ENCODE peak calls at places on chromosomes 3 and 15, in six cellular contexts. One of them, this sample, is unnamed.

GRCh38 chr15:69861331-69862171 is 236.2 kb downstream of the TLE3 start:
- DNase-seq in heart left ventricle: no peak
- DNase-seq in tibial nerve: no peak
- DNase-seq in H1: no peak
- DNase-seq in adrenal gland: no peak
- DNase-seq in stomach: no peak
- DNase-seq in this sample: no peak

GRCh38 chr15:56273724-56274123 is 30.0 kb upstream of the RFX7 start:
- DNase-seq in heart left ventricle: no peak
- DNase-seq in tibial nerve: no peak
- DNase-seq in H1: no peak
- DNase-seq in adrenal gland: no peak
- DNase-seq in stomach: no peak
- DNase-seq in this sample: no peak

GRCh38 chr3:153881201-153881600 is 240.0 kb upstream of the ARHGEF26 start:
- DNase-seq in heart left ventricle: no peak
- DNase-seq in tibial nerve: no peak
- DNase-seq in H1: no peak
- DNase-seq in adrenal gland: no peak
- DNase-seq in stomach: no peak
- DNase-seq in this sample: no peak

GRCh38 chr3:110969229-110970211 is 102.1 kb upstream of the NECTIN3 start:
- DNase-seq in heart left ventricle: no peak
- DNase-seq in tibial nerve: no peak
- DNase-seq in H1: no peak
- DNase-seq in adrenal gland: no peak
- DNase-seq in stomach: no peak
- DNase-seq in this sample: no peak

GRCh38 chr3:49593046-49593445 is 38.8 kb downstream of the BSN start:
- DNase-seq in heart left ventricle: no peak
- DNase-seq in tibial nerve: no peak
- DNase-seq in H1: no peak
- DNase-seq in adrenal gland: no peak
- DNase-seq in stomach: no peak
- DNase-seq in this sample: no peak

GRCh38 chr3:196600359-196600758 is 31.9 kb downstream of the FBXO45 start:
- DNase-seq in heart left ventricle: no peak
- DNase-seq in tibial nerve: no peak
- DNase-seq in H1: peak
- DNase-seq in adrenal gland: no peak
- DNase-seq in stomach: no peak
- DNase-seq in this sample: no peak

GRCh38 chr15:22257668-22258401 is 177.5 kb downstream of the OR4M2 start:
- DNase-seq in heart left ventricle: no peak
- DNase-seq in tibial nerve: no peak
- DNase-seq in H1: no peak
- DNase-seq in adrenal gland: no peak
- DNase-seq in stomach: no peak
- DNase-seq in this sample: no peak

GRCh38 chr3:140296796-140297352 is 361.9 kb downstream of the CLSTN2 start:
- DNase-seq in heart left ventricle: no peak
- DNase-seq in tibial nerve: no peak
- DNase-seq in H1: no peak
- DNase-seq in adrenal gland: no peak
- DNase-seq in stomach: no peak
- DNase-seq in this sample: no peak

GRCh38 chr3:177973241-177973840 is 562.9 kb upstream of the KCNMB2 start:
- DNase-seq in heart left ventricle: no peak
- DNase-seq in tibial nerve: no peak
- DNase-seq in H1: no peak
- DNase-seq in adrenal gland: no peak
- DNase-seq in stomach: no peak
- DNase-seq in this sample: no peak

GRCh38 chr3:51408021-51408420 is 16.9 kb downstream of the RBM15B start:
- DNase-seq in heart left ventricle: no peak
- DNase-seq in tibial nerve: no peak
- DNase-seq in H1: no peak
- DNase-seq in adrenal gland: no peak
- DNase-seq in stomach: no peak
- DNase-seq in this sample: no peak

GRCh38 chr15:92625297-92625980 is 30.1 kb downstream of the FAM174B start:
- DNase-seq in heart left ventricle: no peak
- DNase-seq in tibial nerve: no peak
- DNase-seq in H1: no peak
- DNase-seq in adrenal gland: no peak
- DNase-seq in stomach: no peak
- DNase-seq in this sample: no peak

GRCh38 chr3:197809356-197810020 is 18.4 kb downstream of the LRCH3 start:
- DNase-seq in heart left ventricle: no peak
- DNase-seq in tibial nerve: no peak
- DNase-seq in H1: no peak
- DNase-seq in adrenal gland: no peak
- DNase-seq in stomach: no peak
- DNase-seq in this sample: no peak

GRCh38 chr3:46703013-46703520 is 1.9 kb downstream of the TMIE start:
- DNase-seq in heart left ventricle: no peak
- DNase-seq in tibial nerve: no peak
- DNase-seq in H1: no peak
- DNase-seq in adrenal gland: no peak
- DNase-seq in stomach: no peak
- DNase-seq in this sample: no peak

GRCh38 chr3:101461451-101461850 is 51.6 kb downstream of the SENP7 start:
- DNase-seq in heart left ventricle: no peak
- DNase-seq in tibial nerve: no peak
- DNase-seq in H1: no peak
- DNase-seq in adrenal gland: no peak
- DNase-seq in stomach: no peak
- DNase-seq in this sample: no peak

GRCh38 chr3:101464235-101464634 is 48.8 kb downstream of the SENP7 start:
- DNase-seq in heart left ventricle: no peak
- DNase-seq in tibial nerve: no peak
- DNase-seq in H1: no peak
- DNase-seq in adrenal gland: no peak
- DNase-seq in stomach: no peak
- DNase-seq in this sample: no peak

GRCh38 chr3:101466465-101467309 is 46.3 kb downstream of the SENP7 start:
- DNase-seq in heart left ventricle: no peak
- DNase-seq in tibial nerve: no peak
- DNase-seq in H1: peak
- DNase-seq in adrenal gland: peak
- DNase-seq in stomach: peak
- DNase-seq in this sample: peak
- TF ChIP-seq POLR2A in heart left ventricle: no peak
- TF ChIP-seq POLR2A in tibial nerve: no peak
- TF ChIP-seq POLR2A in H1: no peak
- TF ChIP-seq POLR2A in adrenal gland: peak
- TF ChIP-seq POLR2A in stomach: no peak
- TF ChIP-seq POLR2A in this sample: no peak

DNA sequence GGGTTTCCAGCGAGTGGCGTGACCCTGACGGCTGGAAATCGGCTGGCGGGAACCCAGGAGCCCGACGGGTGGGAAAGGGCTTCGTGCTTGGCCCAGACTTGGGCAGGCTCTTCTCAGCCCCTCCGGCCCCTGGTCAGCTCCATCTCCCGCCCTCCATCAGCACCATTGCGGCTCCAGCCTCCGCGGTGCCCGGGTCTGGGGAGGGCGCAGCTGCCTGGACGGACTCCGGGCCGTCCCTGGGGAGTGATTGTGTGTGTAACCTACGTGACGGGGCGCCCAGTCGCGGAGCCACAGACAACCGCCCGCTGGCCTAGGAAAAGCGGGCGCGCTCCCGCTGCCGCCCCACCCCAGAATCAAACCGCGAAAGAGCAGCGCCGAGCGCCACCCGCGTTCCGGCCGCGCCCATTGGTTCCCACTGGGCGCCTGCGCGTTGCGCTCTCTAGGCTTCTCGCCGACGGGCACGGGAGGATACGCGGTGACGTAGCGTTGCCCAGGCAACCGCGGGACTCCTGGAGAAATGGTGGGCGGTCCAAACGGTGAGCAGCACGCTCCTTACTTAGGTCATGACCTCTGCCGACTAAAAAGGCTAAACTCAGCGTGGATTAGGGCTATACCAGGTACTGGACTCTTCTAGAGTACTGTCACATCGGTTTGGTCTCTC is at the start of gene CFAP20DC:
- DNase-seq in heart left ventricle: peak
- DNase-seq in tibial nerve: peak
- DNase-seq in H1: peak
- DNase-seq in adrenal gland: peak
- DNase-seq in stomach: peak
- DNase-seq in this sample: peak
- TF ChIP-seq POLR2A in heart left ventricle: no peak
- TF ChIP-seq POLR2A in tibial nerve: peak
- TF ChIP-seq POLR2A in H1: peak
- TF ChIP-seq POLR2A in adrenal gland: peak
- TF ChIP-seq POLR2A in stomach: no peak
- TF ChIP-seq POLR2A in this sample: peak

DNA sequence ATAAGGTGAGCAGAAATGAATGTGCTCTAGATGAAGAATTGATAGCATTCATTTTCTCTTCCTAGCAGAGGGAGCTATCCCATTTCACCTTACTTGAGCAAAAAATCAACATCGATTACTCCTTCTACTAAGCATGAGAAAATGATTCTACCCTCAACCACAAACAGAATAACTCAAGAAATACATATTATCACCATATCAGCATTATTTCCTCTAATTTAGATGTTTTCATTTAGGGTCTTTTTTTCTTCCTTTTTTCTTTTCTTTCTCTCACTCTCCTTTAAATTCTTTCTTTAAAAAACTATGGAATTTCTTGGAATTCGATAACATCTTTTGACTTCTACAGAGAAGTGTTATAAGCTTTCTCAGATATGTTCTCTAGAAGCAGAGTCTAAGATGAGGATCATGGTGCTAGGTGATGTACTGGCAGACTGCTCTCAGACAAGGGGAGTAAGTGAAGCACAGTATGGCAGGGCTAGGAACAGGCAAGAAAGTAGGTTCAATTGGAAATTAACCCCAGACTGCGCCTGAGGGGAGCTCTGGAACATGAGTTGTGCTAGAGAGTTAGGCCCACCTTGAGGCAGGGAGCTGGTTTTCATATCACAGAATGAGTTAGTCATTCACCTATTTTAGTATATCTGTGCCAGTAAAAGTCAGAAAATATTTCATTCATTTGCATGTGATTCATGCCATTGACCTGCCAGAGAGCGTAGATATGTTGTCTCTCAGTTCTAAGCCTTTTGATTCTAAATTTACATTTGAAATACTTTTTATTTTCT is 279.2 kb upstream of the KCNH8 start:
- DNase-seq in heart left ventricle: no peak
- DNase-seq in tibial nerve: no peak
- DNase-seq in H1: no peak
- DNase-seq in adrenal gland: no peak
- DNase-seq in stomach: no peak
- DNase-seq in this sample: no peak
- TF ChIP-seq POLR2A in heart left ventricle: no peak
- TF ChIP-seq POLR2A in tibial nerve: no peak
- TF ChIP-seq POLR2A in H1: no peak
- TF ChIP-seq POLR2A in adrenal gland: no peak
- TF ChIP-seq POLR2A in stomach: no peak
- TF ChIP-seq POLR2A in this sample: no peak

GRCh38 chr3:181534881-181535280 is 176.8 kb upstream of the SOX2 start:
- DNase-seq in heart left ventricle: no peak
- DNase-seq in tibial nerve: no peak
- DNase-seq in H1: no peak
- DNase-seq in adrenal gland: no peak
- DNase-seq in stomach: no peak
- DNase-seq in this sample: peak
- TF ChIP-seq POLR2A in heart left ventricle: no peak
- TF ChIP-seq POLR2A in tibial nerve: no peak
- TF ChIP-seq POLR2A in H1: no peak
- TF ChIP-seq POLR2A in adrenal gland: no peak
- TF ChIP-seq POLR2A in stomach: no peak
- TF ChIP-seq POLR2A in this sample: no peak

GRCh38 chr15:39920510-39921273 is 626 bp upstream of the GPR176 start:
- DNase-seq in heart left ventricle: peak
- DNase-seq in tibial nerve: peak
- DNase-seq in H1: peak
- DNase-seq in adrenal gland: peak
- DNase-seq in stomach: peak
- DNase-seq in this sample: peak
- TF ChIP-seq POLR2A in heart left ventricle: no peak
- TF ChIP-seq POLR2A in tibial nerve: peak
- TF ChIP-seq POLR2A in H1: peak
- TF ChIP-seq POLR2A in adrenal gland: peak
- TF ChIP-seq POLR2A in stomach: no peak
- TF ChIP-seq POLR2A in this sample: peak

GRCh38 chr15:42203891-42204290 is 4.2 kb downstream of the VPS39 start:
- DNase-seq in heart left ventricle: no peak
- DNase-seq in tibial nerve: no peak
- DNase-seq in H1: no peak
- DNase-seq in adrenal gland: no peak
- DNase-seq in stomach: no peak
- DNase-seq in this sample: no peak

GRCh38 chr15:42213481-42213880 is 5.4 kb upstream of the VPS39 start:
- DNase-seq in heart left ventricle: no peak
- DNase-seq in tibial nerve: no peak
- DNase-seq in H1: no peak
- DNase-seq in adrenal gland: no peak
- DNase-seq in stomach: no peak
- DNase-seq in this sample: no peak

GRCh38 chr15:42210703-42211102 is 2.6 kb upstream of the VPS39 start:
- DNase-seq in heart left ventricle: no peak
- DNase-seq in tibial nerve: no peak
- DNase-seq in H1: no peak
- DNase-seq in adrenal gland: no peak
- DNase-seq in stomach: no peak
- DNase-seq in this sample: no peak

GRCh38 chr15:42202653-42203052 is 5.5 kb downstream of the VPS39 start:
- DNase-seq in heart left ventricle: no peak
- DNase-seq in tibial nerve: no peak
- DNase-seq in H1: no peak
- DNase-seq in adrenal gland: no peak
- DNase-seq in stomach: no peak
- DNase-seq in this sample: no peak

GRCh38 chr15:42207674-42208579 is at the start of gene VPS39:
- DNase-seq in heart left ventricle: peak
- DNase-seq in tibial nerve: peak
- DNase-seq in H1: peak
- DNase-seq in adrenal gland: peak
- DNase-seq in stomach: peak
- DNase-seq in this sample: peak
- TF ChIP-seq POLR2A in heart left ventricle: no peak
- TF ChIP-seq POLR2A in tibial nerve: no peak
- TF ChIP-seq POLR2A in H1: peak
- TF ChIP-seq POLR2A in adrenal gland: peak
- TF ChIP-seq POLR2A in stomach: no peak
- TF ChIP-seq POLR2A in this sample: peak

This sample was measured in erythroblast.